ENCODE peak calls at places on chromosomes 4 and X, in nine cellular contexts. L, P, U, D, H, E, B, T and W are unnamed samples.
A peak's percentile ranks its signal among the peaks of the same experiment; 100 is the strongest.

GRCh38 chrX:119809185-119809666 is 17.8 kb upstream of the RPL39 start:
- DNase-seq in T (peak; percentile 32), U (peak; percentile 57), L (no peak), P (no peak), B (peak; percentile 21), D (no peak), H (peak; percentile 3), E (no peak), W (peak; percentile 11)

GRCh38 chrX:70026851-70027200 is 22.9 kb downstream of the AWAT2 start:
- DNase-seq in B (no peak), L (no peak), P (no peak), U (no peak), T (no peak), D (no peak), H (no peak), E (no peak), W (no peak)

GRCh38 chrX:87518504-87518903 is 902 bp downstream of the KLHL4 start:
- DNase-seq in U (no peak), H (peak; percentile 22), D (no peak), P (no peak), E (peak; percentile 33), B (peak; percentile 42), T (peak; percentile 20), L (peak; percentile 10), W (peak; percentile 18)

GRCh38 chr4:8333726-8334460 is 64.3 kb downstream of the HTRA3 start:
- DNase-seq in U (no peak), T (no peak), H (no peak), D (no peak), E (no peak), P (no peak), B (no peak), L (no peak), W (no peak)

GRCh38 chr4:14787894-14788293 is 214.4 kb upstream of the CPEB2 start:
- DNase-seq in E (peak; percentile 24), D (no peak), H (peak; percentile 12), B (peak; percentile 45), P (no peak), U (no peak), L (peak; percentile 40), T (no peak), W (peak; percentile 13)

GRCh38 chrX:101191217-101191750 is 28.3 kb upstream of the DRP2 start:
- DNase-seq in U (peak; percentile 72), B (no peak), P (no peak), E (no peak), D (no peak), T (no peak), H (no peak), L (no peak), W (no peak)

GRCh38 chr4:83255584-83255983 is 29.0 kb downstream of the COQ2 start:
- DNase-seq in B (peak; percentile 86), H (peak; percentile 94), E (peak; percentile 89), T (peak; percentile 41), L (no peak), P (peak; percentile 70), D (no peak), U (no peak), W (peak; percentile 76)

GRCh38 chrX:118807151-118808017 is 16.2 kb upstream of the ZCCHC12 start:
- DNase-seq in T (peak; percentile 18), E (peak; percentile 68), L (peak; percentile 29), U (peak; percentile 34), P (peak; percentile 15), B (peak; percentile 47), H (peak; percentile 54), D (peak; percentile 30), W (peak; percentile 52)

GRCh38 chr4:87839309-87839946 is 6.7 kb downstream of the MEPE start:
- DNase-seq in L (peak; percentile 23), P (no peak), U (peak; percentile 31), H (peak; percentile 65), T (peak; percentile 5), B (peak; percentile 52), E (peak; percentile 45), D (no peak), W (peak; percentile 49)

GRCh38 chr4:124936427-124936826 is 223.9 kb upstream of the ANKRD50 start:
- DNase-seq in H (peak; percentile 87), D (no peak), L (no peak), E (no peak), P (no peak), T (peak; percentile 75), U (no peak), B (peak; percentile 54), W (peak; percentile 60)

GRCh38 chr4:118849867-118850812 is 14.2 kb upstream of the SEC24D start:
- DNase-seq in H (peak; percentile 42), L (peak; percentile 54), D (peak; percentile 40), T (no peak), E (peak; percentile 4), P (no peak), U (no peak), B (peak; percentile 52), W (peak; percentile 14)

GRCh38 chrX:73127700-73128241 is 48.5 kb upstream of the PABPC1L2A start:
- DNase-seq in E (peak; percentile 51), H (no peak), B (no peak), T (no peak), U (no peak), P (no peak), D (no peak), L (no peak), W (no peak)

GRCh38 chr4:67879486-67879885 is 4.3 kb downstream of the TMPRSS11D start:
- DNase-seq in U (no peak), L (no peak), B (peak; percentile 2), P (no peak), D (no peak), E (no peak), T (no peak), H (no peak), W (peak; percentile 28)

GRCh38 chrX:113675278-113675677 is 834.6 kb upstream of the AMOT start:
- DNase-seq in T (peak; percentile 3), D (no peak), P (no peak), B (no peak), H (no peak), E (no peak), L (peak; percentile 2), U (no peak), W (no peak)

GRCh38 chrX:6228720-6229119 is at the start of gene NLGN4X:
- DNase-seq in D (no peak), E (no peak), T (peak; percentile 19), U (no peak), H (no peak), B (no peak), P (no peak), L (no peak), W (no peak)

GRCh38 chr4:52853351-52853750 is 8.8 kb upstream of the RASL11B start:
- DNase-seq in P (no peak), U (no peak), L (peak; percentile 19), E (no peak), H (peak; percentile 40), D (no peak), B (peak; percentile 77), T (peak; percentile 79), W (peak; percentile 41)

GRCh38 chrX:99795495-99795894 is 614.6 kb downstream of the PCDH19 start:
- DNase-seq in D (no peak), P (no peak), L (no peak), E (no peak), U (no peak), B (no peak), T (no peak), H (no peak), W (no peak)

GRCh38 chr4:46844325-46844917 is 64.6 kb downstream of the COX7B2 start:
- DNase-seq in B (peak; percentile 63), P (peak; percentile 27), L (peak; percentile 7), E (peak; percentile 63), D (peak; percentile 50), T (peak; percentile 49), U (peak; percentile 21), H (peak; percentile 61), W (peak; percentile 61)

GRCh38 chr4:6088950-6089349 is 70.7 kb upstream of the C4orf50 start:
- DNase-seq in E (no peak), H (no peak), D (no peak), L (no peak), U (no peak), T (no peak), B (no peak), P (no peak), W (no peak)

GRCh38 chr4:2076908-2077534 is 17.9 kb downstream of the NAT8L start:
- DNase-seq in U (no peak), E (no peak), T (no peak), H (no peak), P (no peak), D (no peak), B (no peak), L (no peak), W (no peak)
- H3K9ac ChIP-seq in U (no peak overlapping the region), E (no peak overlapping the region), T (no peak overlapping the region), H (no peak overlapping the region), P (no peak overlapping the region), D (no peak overlapping the region), B (no peak overlapping the region), L (no peak overlapping the region), W (no peak overlapping the region)

GRCh38 chr4:184824081-184824775 is 1.5 kb downstream of the ACSL1 start:
- DNase-seq in U (no peak), E (peak; percentile 4), H (no peak), P (no peak), D (no peak), T (no peak), B (peak; percentile 21), L (peak; percentile 26), W (peak; percentile 20)
- H3K9ac ChIP-seq in U (no peak overlapping the region), E (peak overlapping the region; percentile 56), H (no peak overlapping the region), P (no peak overlapping the region), D (no peak overlapping the region), T (peak overlapping the region; percentile 82), B (peak overlapping the region; percentile 87), L (peak overlapping the region; percentile 46), W (peak overlapping the region; percentile 24)

GRCh38 chrX:154720067-154720466 is 30.8 kb downstream of the GAB3 start:
- DNase-seq in D (no peak), P (no peak), H (no peak), L (no peak), E (peak; percentile 65), T (no peak), B (no peak), U (no peak), W (no peak)
- H3K9ac ChIP-seq in D (no peak overlapping the region), P (no peak overlapping the region), H (no peak overlapping the region), L (no peak overlapping the region), E (peak overlapping the region; percentile 71), T (no peak overlapping the region), B (no peak overlapping the region), U (no peak overlapping the region), W (no peak overlapping the region)

GRCh38 chrX:150574824-150575409 is 6.5 kb downstream of the MTM1 start:
- DNase-seq in U (no peak), D (no peak), L (no peak), E (no peak), T (no peak), H (no peak), B (no peak), P (no peak), W (no peak)

GRCh38 chrX:150577174-150577573 is 8.8 kb downstream of the MTM1 start:
- DNase-seq in U (no peak), P (no peak), D (peak; percentile 51), B (no peak), L (no peak), T (no peak), E (peak; percentile 35), H (no peak), W (no peak)

GRCh38 chrX:150573702-150574101 is 5.3 kb downstream of the MTM1 start:
- DNase-seq in E (no peak), T (no peak), U (no peak), D (peak; percentile 76), L (no peak), P (no peak), B (no peak), H (no peak), W (no peak)

GRCh38 chrX:150572206-150572605 is 3.8 kb downstream of the MTM1 start:
- DNase-seq in T (no peak), E (peak; percentile 46), H (no peak), B (no peak), L (peak; percentile 56), D (peak; percentile 29), U (no peak), P (no peak), W (no peak)

GRCh38 chrX:150575415-150575814 is 7.0 kb downstream of the MTM1 start:
- DNase-seq in U (no peak), L (peak; percentile 96), H (peak; percentile 12), T (peak; percentile 26), B (no peak), P (peak; percentile 72), E (peak; percentile 98), D (peak; percentile 70), W (peak; percentile 33)
- H3K9ac ChIP-seq in U (no peak overlapping the region), L (no peak overlapping the region), H (no peak overlapping the region), T (no peak overlapping the region), B (no peak overlapping the region), P (peak overlapping the region; percentile 35), E (no peak overlapping the region), D (peak overlapping the region; percentile 48), W (no peak overlapping the region)